ENCODE peak calls at places on chromosomes 1 and 21, in eight cellular contexts. C, Y, U, O, P, J, S and D are unnamed samples.

GRCh38 chr1:37430074-37430985 is 44.0 kb upstream of the ZC3H12A start:
- DNase-seq in C (no peak), Y (no peak), U (no peak), O (no peak), P (no peak), J (no peak), S (no peak), D (no peak)

GRCh38 chr1:19942657-19943056 is 19.2 kb upstream of the PLA2G2E start:
- DNase-seq in C (no peak), Y (no peak), U (no peak), O (no peak), P (no peak), J (no peak), S (no peak), D (no peak)

GRCh38 chr1:41670558-41670957 is 186.1 kb upstream of the EDN2 start:
- DNase-seq in C (peak), Y (no peak), U (no peak), O (no peak), P (no peak), J (no peak), S (no peak), D (no peak)

GRCh38 chr1:89725016-89725380 is 92.1 kb downstream of the LRRC8C start:
- DNase-seq in C (no peak), Y (no peak), U (peak), O (no peak), P (no peak), J (no peak), S (peak), D (no peak)

GRCh38 chr1:156898151-156898550 is 4.6 kb downstream of the PEAR1 start:
- DNase-seq in C (no peak), Y (no peak), U (no peak), O (no peak), P (no peak), J (no peak), S (no peak), D (no peak)

GRCh38 chr1:201184734-201185453 is 5.7 kb upstream of the IGFN1 start:
- DNase-seq in C (peak), Y (no peak), U (peak), O (peak), P (no peak), J (no peak), S (no peak), D (no peak)

GRCh38 chr1:247415423-247416361 is at the start of gene NLRP3:
- DNase-seq in C (peak), Y (peak), U (no peak), O (no peak), P (peak), J (no peak), S (peak), D (peak)

GRCh38 chr21:21750124-21750825 is 752.1 kb downstream of the NCAM2 start:
- DNase-seq in C (no peak), Y (no peak), U (no peak), O (no peak), P (no peak), J (no peak), S (no peak), D (no peak)

GRCh38 chr1:9890224-9890731 is 19.8 kb downstream of the CTNNBIP1 start:
- DNase-seq in C (peak), Y (no peak), U (peak), O (no peak), P (no peak), J (no peak), S (no peak), D (no peak)

GRCh38 chr1:238061967-238062613 is 171.4 kb upstream of the ZP4 start:
- DNase-seq in C (peak), Y (no peak), U (no peak), O (no peak), P (no peak), J (no peak), S (no peak), D (no peak)

GRCh38 chr1:207029991-207030521 is 2.5 kb downstream of the C1orf116 start:
- DNase-seq in C (peak), Y (no peak), U (no peak), O (no peak), P (no peak), J (no peak), S (no peak), D (no peak)

GRCh38 chr1:206470692-206471414 is 577 bp downstream of the IKBKE start:
- DNase-seq in C (peak), Y (peak), U (no peak), O (no peak), P (peak), J (no peak), S (peak), D (peak)

GRCh38 chr1:14282583-14283186 is 315.8 kb upstream of the KAZN start:
- DNase-seq in C (no peak), Y (no peak), U (no peak), O (no peak), P (no peak), J (no peak), S (no peak), D (no peak)

GRCh38 chr21:41817228-41817627 is 50.4 kb upstream of the RIPK4 start:
- DNase-seq in C (peak), Y (no peak), U (peak), O (peak), P (no peak), J (peak), S (peak), D (peak)

GRCh38 chr1:41382531-41383090 is 21.4 kb downstream of the FOXO6 start:
- DNase-seq in C (peak), Y (no peak), U (no peak), O (no peak), P (no peak), J (no peak), S (no peak), D (no peak)

GRCh38 chr1:203686091-203686632 is 59.5 kb downstream of the ATP2B4 start:
- DNase-seq in C (no peak), Y (no peak), U (no peak), O (no peak), P (no peak), J (no peak), S (no peak), D (no peak)

GRCh38 chr1:232725303-232726047 is 79.7 kb upstream of the MAP10 start:
- DNase-seq in C (no peak), Y (no peak), U (no peak), O (no peak), P (no peak), J (no peak), S (no peak), D (no peak)

GRCh38 chr1:37257646-37258045 is 216.7 kb upstream of the ZC3H12A start:
- DNase-seq in C (no peak), Y (no peak), U (no peak), O (no peak), P (no peak), J (no peak), S (no peak), D (no peak)

GRCh38 chr1:60345621-60346020 is 272.1 kb upstream of the C1orf87 start:
- DNase-seq in C (no peak), Y (no peak), U (no peak), O (no peak), P (no peak), J (no peak), S (no peak), D (no peak)

GRCh38 chr1:184755226-184756065 is 788 bp upstream of the EDEM3 start:
- DNase-seq in C (peak), Y (peak), U (no peak), O (no peak), P (no peak), J (no peak), S (no peak), D (no peak)

GRCh38 chr1:158005249-158005648 is 11.8 kb downstream of the KIRREL1 start:
- DNase-seq in C (no peak), Y (no peak), U (no peak), O (no peak), P (no peak), J (no peak), S (no peak), D (no peak)

GRCh38 chr1:15758953-15759661 is 512 bp downstream of the FBLIM1 start:
- DNase-seq in C (no peak), Y (no peak), U (no peak), O (no peak), P (no peak), J (no peak), S (no peak), D (no peak)

GRCh38 chr1:192342842-192343241 is 26.1 kb downstream of the RGS21 start:
- DNase-seq in C (no peak), Y (no peak), U (no peak), O (no peak), P (no peak), J (no peak), S (no peak), D (no peak)

GRCh38 chr21:31088196-31088751 is 50.0 kb upstream of the KRTAP19-8 start:
- DNase-seq in C (no peak), Y (no peak), U (no peak), O (no peak), P (no peak), J (no peak), S (no peak), D (no peak)

GRCh38 chr1:62367005-62367547 is 47.8 kb upstream of the KANK4 start:
- DNase-seq in C (no peak), Y (no peak), U (no peak), O (no peak), P (no peak), J (no peak), S (no peak), D (no peak)

GRCh38 chr1:6235302-6235680 is 473 bp downstream of the ICMT start:
- DNase-seq in C (no peak), Y (no peak), U (no peak), O (no peak), P (no peak), J (no peak), S (no peak), D (no peak)

GRCh38 chr21:41615613-41616012 is 107.7 kb upstream of the TMPRSS2 start:
- DNase-seq in C (no peak), Y (no peak), U (peak), O (no peak), P (no peak), J (no peak), S (no peak), D (no peak)

GRCh38 chr1:204503913-204504519 is 9.4 kb upstream of the PIK3C2B start:
- DNase-seq in C (no peak), Y (no peak), U (no peak), O (no peak), P (no peak), J (no peak), S (no peak), D (no peak)